ENCODE peak calls at places on chromosomes 3 and 15, in nine cellular contexts. B is SJSA1, A is neural progenitor cell, X is esophagus squamous epithelium, R is hepatocyte, J is RWPE2, H is lower lobe of right lung, C is tibial artery, S is psoas muscle. U is an unnamed sample.

GRCh38 chr3:21158801-21159564 is 592.0 kb downstream of the ZNF385D start:
- DNase-seq in J (no peak), S (no peak), X (no peak), R (peak; percentile 4), H (no peak), C (no peak), B (no peak), A (no peak), U (no peak)

GRCh38 chr3:127651516-127652172 is 21.1 kb upstream of the ABTB1 start:
- DNase-seq in J (no peak), S (no peak), X (no peak), C (no peak), H (no peak), B (no peak), R (no peak), A (no peak), U (no peak)

GRCh38 chr15:70358011-70358819 is 260.5 kb upstream of the TLE3 start:
- DNase-seq in R (no peak), C (no peak), S (no peak), B (no peak), A (no peak), H (no peak), J (peak; percentile 54), X (no peak), U (no peak)

GRCh38 chr3:119559441-119559963 is at the start of gene CD80:
- DNase-seq in S (peak; percentile 28), J (no peak), A (peak; percentile 57), B (peak; percentile 7), H (peak; percentile 59), R (peak; percentile 69), X (peak; percentile 30), C (no peak), U (peak; percentile 72)

GRCh38 chr3:33717616-33717865 is 513 bp downstream of the CLASP2 start:
- DNase-seq in S (peak; percentile 70), X (no peak), B (no peak), R (peak; percentile 85), H (peak; percentile 84), J (peak; percentile 74), C (peak; percentile 83), A (peak; percentile 87), U (no peak)

GRCh38 chr3:197041875-197042488 is 12.4 kb upstream of the MELTF start:
- DNase-seq in A (no peak), R (no peak), S (no peak), X (no peak), B (no peak), C (no peak), H (no peak), J (no peak), U (no peak)

GRCh38 chr3:182485306-182485705 is 308.0 kb upstream of the ATP11B start:
- DNase-seq in X (no peak), R (no peak), C (no peak), A (no peak), H (no peak), S (no peak), J (no peak), B (no peak), U (no peak)

GRCh38 chr3:146832815-146833458 is 227.8 kb upstream of the PLSCR5 start:
- DNase-seq in C (no peak), H (no peak), R (no peak), J (no peak), X (no peak), B (no peak), A (peak; percentile 11), S (no peak), U (no peak)

GRCh38 chr3:25380222-25380739 is 47.8 kb upstream of the RARB start:
- DNase-seq in S (no peak), X (no peak), B (peak; percentile 68), A (no peak), C (no peak), J (no peak), H (no peak), R (no peak), U (no peak)

GRCh38 chr3:18008706-18009363 is 266.4 kb upstream of the TBC1D5 start:
- DNase-seq in C (no peak), B (no peak), A (no peak), J (no peak), X (no peak), H (no peak), R (no peak), S (no peak), U (no peak)

GRCh38 chr3:18010001-18010400 is 267.6 kb upstream of the TBC1D5 start:
- DNase-seq in B (no peak), R (no peak), S (no peak), X (no peak), H (no peak), A (no peak), C (no peak), J (no peak), U (no peak)

GRCh38 chr3:18012464-18012863 is 270.0 kb upstream of the TBC1D5 start:
- DNase-seq in X (no peak), A (no peak), H (no peak), R (no peak), C (no peak), J (no peak), S (no peak), B (no peak), U (no peak)

GRCh38 chr3:18012933-18013332 is 270.5 kb upstream of the TBC1D5 start:
- DNase-seq in S (no peak), A (no peak), X (no peak), H (no peak), R (no peak), C (no peak), J (no peak), B (no peak), U (no peak)

DNA sequence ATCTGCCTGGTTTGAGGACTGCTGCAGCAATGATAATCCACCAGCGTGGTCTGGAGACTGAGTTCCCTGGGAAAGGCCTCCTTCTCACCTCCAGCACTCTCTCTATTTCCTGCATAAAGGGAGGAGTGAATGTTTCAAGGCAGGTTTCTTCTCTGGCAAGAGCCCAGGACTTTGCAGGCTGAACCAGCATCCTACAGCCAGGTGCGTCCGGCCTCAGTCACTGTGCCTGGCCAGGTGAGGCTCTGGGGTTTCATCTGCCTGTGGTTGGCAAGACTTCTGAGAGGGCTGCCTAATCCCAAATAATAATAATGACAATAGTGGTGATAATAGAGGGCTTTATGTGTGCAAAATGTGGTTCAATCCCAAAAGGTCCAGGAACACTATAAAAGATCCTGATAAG is 269.0 kb upstream of the TBC1D5 start:
- DNase-seq in H (no peak), C (no peak), B (no peak), A (no peak), X (no peak), S (no peak), J (no peak), R (no peak), U (no peak)
- H3K9me3 ChIP-seq in H (no peaks in the 10 kb centered on the region), C (no peaks in the 10 kb centered on the region), B (no peaks in the 10 kb centered on the region), A (no peaks in the 10 kb centered on the region), X (no peaks in the 10 kb centered on the region), S (no peaks in the 10 kb centered on the region), J (no peaks in the 10 kb centered on the region), R (no peaks in the 10 kb centered on the region), U (no peaks in the 10 kb centered on the region)

GRCh38 chr15:93048426-93048721 is 40.6 kb downstream of the RGMA start:
- DNase-seq in H (no peak), C (no peak), S (no peak), R (no peak), J (no peak), X (no peak), A (no peak), B (no peak), U (no peak)

GRCh38 chr15:93048759-93049161 is 40.3 kb downstream of the RGMA start:
- DNase-seq in X (no peak), S (peak; percentile 62), B (peak; percentile 94), H (peak; percentile 80), R (no peak), J (no peak), A (no peak), C (no peak), U (no peak)

GRCh38 chr15:93047621-93048425 is 41.2 kb downstream of the RGMA start:
- DNase-seq in X (no peak), C (no peak), R (no peak), B (no peak), S (no peak), H (no peak), A (no peak), J (no peak), U (no peak)

GRCh38 chr15:93049914-93050534 is 39.0 kb downstream of the RGMA start:
- DNase-seq in X (no peak), C (no peak), A (no peak), H (no peak), S (no peak), B (no peak), R (no peak), J (no peak), U (peak; percentile 25)

GRCh38 chr15:93049233-93049632 is 39.8 kb downstream of the RGMA start:
- DNase-seq in J (no peak), S (no peak), H (no peak), C (no peak), B (no peak), R (no peak), X (no peak), A (no peak), U (no peak)
- H3K36me3 ChIP-seq in J (no peaks in the 10 kb centered on the region), S (peaks cover 92% of the 10 kb centered on the region), H (peaks cover 8% of the 10 kb centered on the region), C (peaks cover 74% of the 10 kb centered on the region), B (peaks cover 41% of the 10 kb centered on the region), R (no peaks in the 10 kb centered on the region), X (peaks cover 33% of the 10 kb centered on the region), A (peaks cover 14% of the 10 kb centered on the region), U (no peaks in the 10 kb centered on the region)

DNA sequence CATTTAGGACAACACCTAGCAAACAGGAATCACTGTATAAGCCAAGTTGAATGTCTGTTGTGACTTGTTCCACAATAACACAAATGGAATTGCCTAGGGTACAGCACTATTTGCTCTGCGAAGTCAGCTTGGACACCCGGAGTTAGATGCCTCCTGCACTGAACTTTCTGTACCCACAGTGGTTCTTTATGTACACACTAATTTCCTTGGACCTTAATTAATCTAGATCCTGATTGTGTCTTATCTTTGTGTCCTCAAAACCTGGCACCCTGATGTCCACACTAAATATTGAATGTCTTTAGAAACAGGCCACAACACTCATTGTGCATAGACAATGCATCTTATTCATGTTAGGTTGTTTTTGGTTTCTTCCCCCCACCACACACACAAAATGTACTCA is 278.9 kb upstream of the NR2F2 start:
- DNase-seq in S (no peak), X (no peak), B (no peak), R (no peak), A (no peak), H (no peak), C (no peak), J (no peak), U (no peak)
- H3K27me3 ChIP-seq in S (no peaks in the 10 kb centered on the region), X (peaks cover 3% of the 10 kb centered on the region), B (no peaks in the 10 kb centered on the region), R (no peaks in the 10 kb centered on the region), A (peaks cover 17% of the 10 kb centered on the region), H (peaks cover 8% of the 10 kb centered on the region), C (no peaks in the 10 kb centered on the region), J (no peaks in the 10 kb centered on the region), U (peaks cover 11% of the 10 kb centered on the region)

DNA sequence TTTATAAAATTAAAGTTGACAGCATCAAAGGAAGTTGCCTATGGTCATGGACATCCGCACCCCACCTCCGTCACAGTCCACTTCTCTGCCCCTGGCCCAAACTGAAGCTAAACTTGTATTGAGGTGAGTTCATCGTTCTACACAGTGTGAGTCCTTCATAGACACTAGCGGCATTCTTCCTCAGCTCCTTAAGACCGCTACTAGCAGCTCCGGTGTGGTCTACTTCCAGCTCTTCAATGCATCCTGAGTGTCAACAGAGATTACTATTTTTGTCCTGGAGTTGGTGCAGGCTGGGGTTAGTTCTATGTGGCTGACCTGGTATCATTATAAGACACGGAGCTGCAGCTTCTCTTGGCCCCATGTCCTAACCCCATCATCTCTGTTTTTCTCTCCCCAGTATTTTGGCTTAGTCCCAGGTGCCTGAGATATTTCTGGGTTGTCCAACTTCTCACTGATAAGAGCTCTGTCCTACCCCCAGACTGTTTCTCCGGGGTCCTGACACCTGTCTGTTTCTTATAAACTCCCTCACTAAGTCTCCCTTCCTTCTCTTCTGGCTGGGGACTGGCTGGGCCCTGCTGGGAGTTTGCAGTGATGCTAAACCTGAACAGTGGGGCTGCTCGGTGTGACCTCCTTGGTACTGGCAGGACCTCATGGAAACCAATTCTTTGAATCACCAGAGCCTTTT is 169.2 kb upstream of the ATP10A start:
- DNase-seq in X (no peak), B (no peak), H (no peak), R (no peak), C (peak; percentile 23), S (no peak), J (peak; percentile 19), A (no peak), U (no peak)
- H3K9me3 ChIP-seq in X (no peaks in the 10 kb centered on the region), B (no peaks in the 10 kb centered on the region), H (no peaks in the 10 kb centered on the region), R (no peaks in the 10 kb centered on the region), C (no peaks in the 10 kb centered on the region), S (no peaks in the 10 kb centered on the region), J (no peaks in the 10 kb centered on the region), A (no peaks in the 10 kb centered on the region), U (no peaks in the 10 kb centered on the region)

U was measured in CD8-positive, alpha-beta memory T cell.